ENCODE peak calls at places on chromosomes 3 and 15, in four cellular contexts. Q is epithelial cell of esophagus, P is AG04449, V is endodermal cell. E is an unnamed sample.

GRCh38 chr3:46489406-46489805 is 8.4 kb upstream of the RTP3 start:
- DNase-seq in Q (no peak), P (no peak), V (no peak), E (peak; percentile 8)

GRCh38 chr3:50204804-50205718 is at the start of gene SLC38A3:
- DNase-seq in P (no peak), V (peak; percentile 91), Q (no peak), E (peak; percentile 78)

GRCh38 chr3:126578702-126579101 is 20.0 kb upstream of the C3orf22 start:
- DNase-seq in V (no peak), Q (no peak), P (no peak), E (no peak)

GRCh38 chr15:74497584-74497983 is 36.6 kb upstream of the UBL7 start:
- DNase-seq in Q (peak; percentile 93), V (no peak), P (no peak), E (no peak)

GRCh38 chr3:103295974-103296570 is 861.3 kb downstream of the ZPLD1 start:
- DNase-seq in P (no peak), V (no peak), Q (peak; percentile 29), E (no peak)

GRCh38 chr15:59340325-59340724 is 32.3 kb downstream of the MYO1E start:
- DNase-seq in V (no peak), P (no peak), Q (no peak), E (no peak)

GRCh38 chr3:47836986-47837385 is 34.0 kb downstream of the DHX30 start:
- DNase-seq in V (no peak), Q (no peak), P (no peak), E (peak; percentile 42)

GRCh38 chr15:60964527-60964926 is 264.6 kb downstream of the RORA start:
- DNase-seq in V (peak; percentile 69), Q (no peak), P (no peak), E (peak; percentile 37)

GRCh38 chr15:43749690-43750345 is 3.6 kb downstream of the PDIA3 start:
- DNase-seq in Q (no peak), V (no peak), P (no peak), E (no peak)

GRCh38 chr3:46903341-46904302 is 26.1 kb downstream of the PTH1R start:
- DNase-seq in Q (peak; percentile 74), V (no peak), P (no peak), E (no peak)

GRCh38 chr3:38165722-38166387 is 518 bp downstream of the OXSR1 start:
- DNase-seq in Q (peak; percentile 57), P (no peak), V (peak; percentile 63), E (no peak)

GRCh38 chr15:88586401-88587162 is 34.6 kb upstream of the AEN start:
- DNase-seq in Q (peak; percentile 74), V (no peak), P (no peak), E (no peak)

GRCh38 chr3:181279239-181279565 is 289.7 kb upstream of the DNAJC19 start:
- DNase-seq in P (no peak), Q (no peak), V (no peak), E (no peak)

GRCh38 chr3:194051554-194052175 is 84.3 kb upstream of the HES1 start:
- DNase-seq in P (no peak), Q (no peak), V (no peak), E (no peak)

GRCh38 chr15:23734856-23735255 is 47.8 kb upstream of the NDN start:
- DNase-seq in Q (no peak), P (no peak), V (no peak), E (no peak)

GRCh38 chr15:41698779-41699178 is 38.6 kb downstream of the MGA start:
- DNase-seq in P (peak; percentile 26), V (no peak), Q (peak; percentile 4), E (no peak)

GRCh38 chr15:29815000-29815704 is 7.1 kb downstream of the TJP1 start:
- DNase-seq in V (peak; percentile 43), Q (peak; percentile 78), P (no peak), E (no peak)

GRCh38 chr15:31459011-31459748 is 132.5 kb downstream of the KLF13 start:
- DNase-seq in V (no peak), P (no peak), Q (peak; percentile 97), E (no peak)

GRCh38 chr3:52532838-52533622 is 627 bp downstream of the NT5DC2 start:
- DNase-seq in Q (no peak), V (peak; percentile 83), P (no peak), E (peak; percentile 47)

GRCh38 chr15:80168421-80168820 is 15.6 kb downstream of the FAH start:
- DNase-seq in V (no peak), Q (peak; percentile 84), P (no peak), E (no peak)

GRCh38 chr15:66999046-66999557 is 66.3 kb upstream of the SMAD3 start:
- DNase-seq in P (no peak), Q (no peak), V (no peak), E (no peak)

GRCh38 chr15:78714890-78715289 is 73.9 kb upstream of the CHRNB4 start:
- DNase-seq in Q (peak; percentile 52), P (no peak), V (no peak), E (no peak)

DNA sequence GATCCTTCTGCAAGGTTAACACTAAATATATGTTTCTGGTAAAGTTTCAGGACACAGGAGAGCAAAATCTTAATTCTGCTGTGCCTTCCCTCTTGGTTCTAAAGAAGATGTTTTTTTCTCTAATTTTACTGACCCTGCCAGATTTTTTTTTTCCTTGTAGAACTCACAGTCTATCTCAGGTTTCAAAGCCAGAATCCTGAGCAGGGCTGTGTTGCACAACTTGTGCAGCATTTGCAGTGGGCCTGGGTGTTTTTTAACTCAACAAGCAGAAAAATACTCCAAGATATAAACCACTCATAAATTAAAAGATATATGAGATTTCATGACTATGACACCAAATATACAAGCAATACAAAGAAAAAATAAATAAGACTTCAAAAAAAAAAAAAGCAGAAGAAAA is 40.2 kb upstream of the ARF4 start:
- DNase-seq in V (no peak), Q (no peak), P (no peak), E (no peak)
- TF ChIP-seq CTCF in V (no peak), Q (no peak), P (no peak), E (no peak)

GRCh38 chr3:143068059-143068458 is 51.5 kb upstream of the CHST2 start:
- DNase-seq in P (no peak), V (no peak), Q (no peak), E (peak; percentile 51)

GRCh38 chr3:143066033-143066432 is 53.5 kb upstream of the CHST2 start:
- DNase-seq in P (no peak), Q (no peak), V (no peak), E (no peak)

GRCh38 chr3:143071776-143072175 is 47.8 kb upstream of the CHST2 start:
- DNase-seq in Q (no peak), V (no peak), P (no peak), E (no peak)

GRCh38 chr3:143067201-143067600 is 52.4 kb upstream of the CHST2 start:
- DNase-seq in Q (no peak), V (no peak), P (no peak), E (no peak)

GRCh38 chr3:143070977-143071551 is 48.5 kb upstream of the CHST2 start:
- DNase-seq in V (peak; percentile 87), P (peak; percentile 88), Q (peak; percentile 81), E (peak; percentile 81)
- TF ChIP-seq CTCF in V (peak; percentile 21), P (peak; percentile 26), Q (peak; percentile 21), E (no peak)

GRCh38 chr3:157794771-157795170 is 291.6 kb upstream of the VEPH1 start:
- DNase-seq in Q (peak; percentile 32), V (no peak), P (peak; percentile 28), E (no peak)

GRCh38 chr3:157789162-157789561 is 285.9 kb upstream of the VEPH1 start:
- DNase-seq in P (no peak), V (no peak), Q (peak; percentile 78), E (no peak)

GRCh38 chr3:157793745-157794144 is 290.5 kb upstream of the VEPH1 start:
- DNase-seq in P (no peak), V (no peak), Q (no peak), E (no peak)
- TF ChIP-seq CTCF in P (no peak), V (no peak), Q (no peak), E (no peak)

GRCh38 chr3:143794793-143795462 is 53.3 kb downstream of the SLC9A9 start:
- DNase-seq in Q (no peak), P (no peak), V (no peak), E (no peak)

GRCh38 chr3:143793971-143794370 is 54.3 kb downstream of the SLC9A9 start:
- DNase-seq in P (no peak), V (no peak), Q (no peak), E (no peak)

GRCh38 chr3:143795849-143796248 is 52.4 kb downstream of the SLC9A9 start:
- DNase-seq in P (no peak), Q (peak; percentile 47), V (no peak), E (no peak)
- TF ChIP-seq CTCF in P (no peak), Q (no peak), V (peak; percentile 29), E (no peak)

E was measured in H9.